ENCODE peak calls at places on chromosomes 2 and 18, in four cellular contexts. Z, I, G and B are unnamed samples. For H3K4me1, the result is how much of the 10 kb centered on the place peaks cover.

GRCh38 chr18:58535340-58536186 is 93.3 kb downstream of the ALPK2 start:
- DNase-seq in Z (no peak), I (no peak), G (no peak), B (no peak)

GRCh38 chr2:109256111-109256510 is 127.1 kb downstream of the SH3RF3 start:
- DNase-seq in Z (no peak), I (no peak), G (no peak), B (peak)

GRCh38 chr2:120389036-120389391 is 43.1 kb downstream of the INHBB start:
- DNase-seq in Z (peak), I (no peak), G (peak), B (peak)

GRCh38 chr18:65725421-65726050 is 25.3 kb upstream of the CDH7 start:
- DNase-seq in Z (no peak), I (no peak), G (peak), B (peak)

GRCh38 chr2:7278984-7279383 is 361.8 kb downstream of the RNF144A start:
- DNase-seq in Z (no peak), I (no peak), G (no peak), B (no peak)

GRCh38 chr18:48824231-48824970 is 126.4 kb downstream of the SMAD7 start:
- DNase-seq in Z (peak), I (no peak), G (no peak), B (no peak)

GRCh38 chr2:75516378-75517122 is 44.2 kb downstream of the EVA1A start:
- DNase-seq in Z (no peak), I (no peak), G (no peak), B (no peak)

GRCh38 chr2:27109083-27109482 is 9.8 kb downstream of the CGREF1 start:
- DNase-seq in Z (no peak), I (no peak), G (no peak), B (no peak)

GRCh38 chr18:42706618-42707017 is 408.9 kb downstream of the RIT2 start:
- DNase-seq in Z (peak), I (no peak), G (peak), B (peak)

GRCh38 chr2:24111407-24111861 is 11.7 kb downstream of the PFN4 start:
- DNase-seq in Z (no peak), I (no peak), G (no peak), B (no peak)

GRCh38 chr2:113036763-113037162 is 15.9 kb downstream of the IL36B start:
- DNase-seq in Z (no peak), I (no peak), G (no peak), B (no peak)

GRCh38 chr18:59220164-59220783 is 316 bp downstream of the GRP start:
- DNase-seq in Z (no peak), I (no peak), G (no peak), B (no peak)

GRCh38 chr18:59272971-59273935 is at the start of gene RAX:
- DNase-seq in Z (no peak), I (no peak), G (no peak), B (peak)

GRCh38 chr18:36139251-36139650 is 9.6 kb downstream of the ELP2 start:
- DNase-seq in Z (no peak), I (no peak), G (no peak), B (no peak)

GRCh38 chr2:147525724-147526489 is 318.9 kb upstream of the ACVR2A start:
- DNase-seq in Z (no peak), I (no peak), G (no peak), B (peak)
- H3K27ac ChIP-seq in Z (no peak), I (no peak), G (no peak), B (no peak)

GRCh38 chr18:9824862-9825479 is 60.8 kb upstream of the TXNDC2 start:
- DNase-seq in Z (no peak), I (no peak), G (no peak), B (no peak)

GRCh38 chr18:9827211-9827855 is 58.4 kb upstream of the TXNDC2 start:
- DNase-seq in Z (no peak), I (no peak), G (no peak), B (no peak)

GRCh38 chr18:9825571-9826073 is 60.2 kb upstream of the TXNDC2 start:
- DNase-seq in Z (no peak), I (peak), G (peak), B (no peak)

GRCh38 chr18:9827856-9828793 is 57.6 kb upstream of the TXNDC2 start:
- DNase-seq in Z (no peak), I (peak), G (peak), B (peak)

GRCh38 chr18:9826666-9827065 is 59.1 kb upstream of the TXNDC2 start:
- DNase-seq in Z (no peak), I (no peak), G (no peak), B (no peak)
- H3K4me1 ChIP-seq in Z (under half), I (half or more), G (under half), B (under half)

GRCh38 chr2:235024951-235025773 is 73.3 kb downstream of the SH3BP4 start:
- DNase-seq in Z (no peak), I (no peak), G (no peak), B (no peak)
- TF ChIP-seq POLR2A in Z (no peak), I (no peak), G (no peak), B (no peak)

DNA sequence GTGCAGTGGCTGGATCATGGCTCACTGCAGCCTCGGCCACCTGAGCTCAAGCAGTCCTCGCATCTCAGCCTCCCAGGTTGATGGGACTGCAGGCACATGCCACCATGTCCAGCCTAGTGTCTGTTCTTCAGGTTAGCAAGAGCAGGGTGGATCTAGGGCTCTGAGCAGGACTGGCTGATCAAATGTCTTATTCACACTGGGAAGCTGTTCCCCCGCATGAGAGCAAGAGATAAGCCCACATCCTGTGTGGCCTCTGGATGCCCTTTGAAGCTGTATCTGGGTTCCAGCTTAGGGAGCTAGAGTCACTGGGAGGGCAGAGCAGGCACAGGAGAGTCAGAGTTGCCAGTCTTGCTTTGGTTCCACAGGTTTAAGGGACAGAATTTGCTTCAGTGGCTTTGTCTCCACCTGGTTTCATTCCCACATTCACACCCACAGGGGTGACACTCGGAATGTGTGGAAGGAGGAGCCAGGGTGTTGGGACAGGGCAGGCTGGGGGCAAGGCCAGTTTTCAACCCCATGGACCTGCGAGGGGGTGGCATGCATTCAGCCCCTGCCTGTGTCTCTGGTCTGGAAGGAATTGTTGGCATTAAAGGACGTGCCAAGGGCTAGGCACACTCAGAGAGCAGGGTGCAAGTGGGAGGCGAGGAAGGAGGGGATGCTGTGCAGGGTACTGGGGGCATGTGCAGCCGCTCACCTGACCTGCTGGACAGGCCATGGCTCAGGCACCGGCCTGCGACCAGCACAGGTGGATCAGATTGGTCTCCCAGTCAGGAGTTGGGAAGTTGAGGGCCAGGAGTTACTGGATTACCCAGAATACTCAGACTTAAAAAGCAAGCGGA is 24.5 kb downstream of the PTPN18 start:
- DNase-seq in Z (no peak), I (no peak), G (no peak), B (no peak)
- H3K27ac ChIP-seq in Z (no peak), I (no peak), G (no peak), B (no peak)

DNA sequence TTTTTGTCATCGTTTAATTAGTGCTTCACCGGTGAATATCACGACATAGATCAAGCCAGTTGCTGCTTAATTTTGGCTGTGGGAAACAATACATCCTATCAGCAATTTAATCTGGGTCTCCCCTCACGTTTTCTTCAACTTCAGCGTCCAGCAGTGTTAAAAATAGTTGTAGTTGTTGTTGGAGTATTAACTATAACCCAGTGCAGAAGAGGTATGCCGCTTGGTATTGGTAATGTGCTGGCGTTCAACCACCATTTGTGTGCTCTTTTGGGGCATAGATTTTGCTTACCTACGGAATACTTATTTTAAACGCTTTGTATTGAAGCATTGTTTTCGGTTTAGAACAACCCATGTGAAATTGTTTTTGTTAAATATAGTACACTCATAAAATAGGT is 776 bp downstream of the ACVR2A start:
- DNase-seq in Z (no peak), I (no peak), G (no peak), B (no peak)
- H3K4me1 ChIP-seq in Z (under half), I (under half), G (under half), B (under half)

GRCh38 chr2:156341482-156342251 is 9.1 kb upstream of the NR4A2 start:
- DNase-seq in Z (peak), I (peak), G (peak), B (peak)
- TF ChIP-seq POLR2A in Z (peak), I (peak), G (peak), B (peak)